ENCODE peak calls at places on chromosomes 1 and 21, in six cellular contexts. X, V, I, T, O and Q are unnamed samples.
A peak's percentile ranks its signal among the peaks of the same experiment; 100 is the strongest.

GRCh38 chr1:226663327-226663704 is 75.8 kb downstream of the ITPKB start:
- DNase-seq in X (no peak), V (no peak), I (no peak), T (no peak), O (no peak), Q (no peak)

GRCh38 chr1:210189426-210189825 is 43.2 kb upstream of the SERTAD4 start:
- DNase-seq in X (no peak), V (no peak), I (no peak), T (no peak), O (no peak), Q (no peak)

GRCh38 chr1:165235777-165236285 is 120.7 kb downstream of the LMX1A start:
- DNase-seq in X (peak; percentile 79), V (no peak), I (no peak), T (no peak), O (peak; percentile 74), Q (no peak)

GRCh38 chr1:169395956-169396355 is 28.0 kb downstream of the BLZF1 start:
- DNase-seq in X (no peak), V (no peak), I (peak; percentile 6), T (no peak), O (no peak), Q (no peak)

GRCh38 chr1:208304193-208304712 is 60.1 kb upstream of the PLXNA2 start:
- DNase-seq in X (no peak), V (no peak), I (no peak), T (no peak), O (no peak), Q (no peak)

GRCh38 chr21:28427356-28428022 is 565.2 kb downstream of the LTN1 start:
- DNase-seq in X (no peak), V (no peak), I (peak; percentile 61), T (no peak), O (no peak), Q (no peak)

GRCh38 chr21:42048870-42049577 is 22.1 kb upstream of the UMODL1 start:
- DNase-seq in X (no peak), V (no peak), I (no peak), T (no peak), O (peak; percentile 64), Q (no peak)

GRCh38 chr1:10756842-10757241 is 39.6 kb downstream of the CASZ1 start:
- DNase-seq in X (no peak), V (no peak), I (no peak), T (no peak), O (no peak), Q (no peak)

GRCh38 chr1:183058835-183059234 is 35.6 kb downstream of the LAMC1 start:
- DNase-seq in X (no peak), V (peak; percentile 50), I (peak; percentile 35), T (no peak), O (no peak), Q (no peak)

GRCh38 chr1:111364690-111365089 is 62.8 kb downstream of the OVGP1 start:
- DNase-seq in X (peak; percentile 51), V (peak; percentile 12), I (no peak), T (no peak), O (no peak), Q (no peak)

GRCh38 chr1:214396319-214396718 is 115.4 kb downstream of the SMYD2 start:
- DNase-seq in X (no peak), V (no peak), I (no peak), T (no peak), O (no peak), Q (no peak)

GRCh38 chr1:97764991-97765390 is 155.8 kb downstream of the DPYD start:
- DNase-seq in X (no peak), V (no peak), I (no peak), T (no peak), O (no peak), Q (no peak)

GRCh38 chr1:230194525-230194924 is 127.5 kb downstream of the GALNT2 start:
- DNase-seq in X (no peak), V (no peak), I (no peak), T (no peak), O (no peak), Q (no peak)

GRCh38 chr1:205013683-205014367 is 29.2 kb upstream of the CNTN2 start:
- DNase-seq in X (no peak), V (no peak), I (peak; percentile 35), T (peak; percentile 61), O (no peak), Q (peak; percentile 4)

GRCh38 chr1:228554107-228554506 is 66.9 kb downstream of the RNF187 start:
- DNase-seq in X (no peak), V (no peak), I (no peak), T (no peak), O (no peak), Q (no peak)

GRCh38 chr21:44681861-44682579 is at the start of gene KRTAP12-1:
- DNase-seq in X (no peak), V (no peak), I (no peak), T (no peak), O (peak; percentile 62), Q (no peak)

GRCh38 chr1:65177457-65177856 is 29.5 kb downstream of the AK4 start:
- DNase-seq in X (peak; percentile 84), V (no peak), I (peak; percentile 61), T (no peak), O (no peak), Q (no peak)

GRCh38 chr1:18199462-18199861 is 91.9 kb downstream of the IGSF21 start:
- DNase-seq in X (peak; percentile 85), V (no peak), I (no peak), T (no peak), O (no peak), Q (no peak)

GRCh38 chr1:42419449-42419848 is 36.4 kb downstream of the ZMYND12 start:
- DNase-seq in X (no peak), V (no peak), I (peak; percentile 17), T (no peak), O (no peak), Q (no peak)
- H3K27me3 ChIP-seq in X (no peaks in the 10 kb centered on the region), V (peaks cover 9% of the 10 kb centered on the region), I (no peaks in the 10 kb centered on the region), T (no peaks in the 10 kb centered on the region), O (no peaks in the 10 kb centered on the region), Q (no peaks in the 10 kb centered on the region)

GRCh38 chr1:2528016-2528415 is 1.6 kb upstream of the PANK4 start:
- DNase-seq in X (no peak), V (no peak), I (no peak), T (no peak), O (no peak), Q (no peak)
- H3K4me1 ChIP-seq in X (peaks cover 6% of the 10 kb centered on the region), V (peaks cover 17% of the 10 kb centered on the region), I (peaks cover 18% of the 10 kb centered on the region), T (peaks cover 21% of the 10 kb centered on the region), O (no peaks in the 10 kb centered on the region), Q (peaks cover 11% of the 10 kb centered on the region)

GRCh38 chr1:6581561-6582305 is 1.9 kb downstream of the ZBTB48 start:
- DNase-seq in X (no peak), V (no peak), I (no peak), T (no peak), O (no peak), Q (peak; percentile 23)
- H3K27ac ChIP-seq in X (no peak overlapping the region), V (no peak overlapping the region), I (no peak overlapping the region), T (no peak overlapping the region), O (no peak overlapping the region), Q (peak overlapping the region; percentile 93)

GRCh38 chr1:114150016-114150415 is 3.7 kb downstream of the SYT6 start:
- DNase-seq in X (no peak), V (no peak), I (no peak), T (no peak), O (no peak), Q (no peak)
- H3K27me3 ChIP-seq in X (peaks cover 14% of the 10 kb centered on the region), V (peaks cover 45% of the 10 kb centered on the region), I (peaks cover 97% of the 10 kb centered on the region), T (peaks cover 6% of the 10 kb centered on the region), O (no peaks in the 10 kb centered on the region), Q (peaks cover 23% of the 10 kb centered on the region)

GRCh38 chr1:48249868-48250267 is 27.4 kb downstream of the SLC5A9 start:
- DNase-seq in X (no peak), V (no peak), I (no peak), T (no peak), O (no peak), Q (peak; percentile 34)
- H3K4me1 ChIP-seq in X (no peaks in the 10 kb centered on the region), V (no peaks in the 10 kb centered on the region), I (no peaks in the 10 kb centered on the region), T (no peaks in the 10 kb centered on the region), O (no peaks in the 10 kb centered on the region), Q (peaks cover 17% of the 10 kb centered on the region)